ENCODE peak calls at places on chromosomes 3 and 15, in ten cellular contexts. K is AML-193; R is stimulated activated naive B cell treated with anti-CD40 and anti-IgM and Interleukin-4, amounts not matched to agents 10 μg/mL and 1 μg/mL and 100 μg/mL, for 72 hours; V is D721Med; B is ovary; D is EL; A is astrocyte; L is HFF-Myc; S is KG1; G is endothelial cell. C is an unnamed sample.
A peak's percentile ranks its signal among the peaks of the same experiment; 100 is the strongest.

GRCh38 chr15:91136386-91136923 is 36.4 kb downstream of the SV2B start:
- DNase-seq in R (no peak), L (no peak), K (no peak), A (no peak), B (no peak), S (no peak), V (no peak), D (no peak), G (no peak), C (no peak)

GRCh38 chr3:24435581-24435980 is 59.1 kb downstream of the THRB start:
- DNase-seq in B (no peak), A (no peak), R (no peak), K (no peak), S (no peak), L (no peak), D (no peak), V (no peak), G (no peak), C (no peak)

GRCh38 chr3:98602078-98602678 is 8.8 kb upstream of the CPOX start:
- DNase-seq in A (peak; percentile 45), D (peak; percentile 66), L (peak; percentile 29), G (peak; percentile 19), B (peak; percentile 22), K (peak; percentile 73), V (no peak), R (no peak), S (no peak), C (no peak)

GRCh38 chr3:14353486-14353885 is 48.9 kb upstream of the SLC6A6 start:
- DNase-seq in V (no peak), L (no peak), G (no peak), A (no peak), K (no peak), D (no peak), B (no peak), S (no peak), R (no peak), C (no peak)

GRCh38 chr3:183635431-183636220 is at the start of gene KLHL24:
- DNase-seq in D (peak; percentile 92), R (peak; percentile 90), A (peak; percentile 84), L (peak; percentile 77), K (peak; percentile 93), S (peak; percentile 84), B (peak; percentile 94), G (peak; percentile 91), V (peak; percentile 70), C (peak; percentile 96)

GRCh38 chr3:48236531-48236930 is 4.4 kb upstream of the ZNF589 start:
- DNase-seq in K (no peak), V (no peak), S (no peak), D (no peak), A (no peak), R (no peak), L (no peak), G (no peak), B (no peak), C (no peak)

GRCh38 chr3:148757238-148757930 is 59.7 kb downstream of the AGTR1 start:
- DNase-seq in B (no peak), V (no peak), A (peak; percentile 80), G (no peak), K (peak; percentile 99), S (no peak), D (peak; percentile 75), L (peak; percentile 25), R (no peak), C (no peak)

GRCh38 chr15:88454867-88455810 is 12.0 kb downstream of the MRPL46 start:
- DNase-seq in B (peak; percentile 41), V (peak; percentile 47), L (peak; percentile 53), S (no peak), K (peak; percentile 41), G (peak; percentile 70), R (no peak), A (peak; percentile 58), D (peak; percentile 80), C (peak; percentile 57)

GRCh38 chr3:52221563-52222318 is 3.7 kb downstream of the TLR9 start:
- DNase-seq in B (peak; percentile 58), V (no peak), K (no peak), A (no peak), D (no peak), R (no peak), G (no peak), L (no peak), S (no peak), C (peak; percentile 42)

GRCh38 chr3:192246847-192247520 is 480.4 kb downstream of the FGF12 start:
- DNase-seq in R (no peak), G (no peak), K (no peak), A (no peak), L (no peak), D (no peak), B (no peak), S (no peak), V (no peak), C (no peak)

GRCh38 chr3:80612366-80612765 is 844.6 kb upstream of the ROBO1 start:
- DNase-seq in G (no peak), D (no peak), V (no peak), K (no peak), A (no peak), R (no peak), S (no peak), L (no peak), B (no peak), C (no peak)

C was measured in ureter.